ENCODE peak calls at places on chromosomes 16 and 17, in seven cellular contexts. Z, U, C, P, J, S and D are unnamed samples. For H3K36me3, the result is how much of the 10 kb centered on the place peaks cover.

GRCh38 chr17:78621720-78622490 is 44.7 kb upstream of the DNAH17 start:
- DNase-seq in Z (no peak), U (no peak), C (no peak), P (no peak), J (no peak), S (no peak), D (no peak)

GRCh38 chr17:79374807-79375206 is 236.0 kb downstream of the RBFOX3 start:
- DNase-seq in Z (no peak), U (no peak), C (no peak), P (no peak), J (no peak), S (no peak), D (no peak)

GRCh38 chr16:28140788-28141618 is 70.8 kb downstream of the XPO6 start:
- DNase-seq in Z (no peak), U (no peak), C (no peak), P (no peak), J (peak), S (no peak), D (no peak)

GRCh38 chr17:63494300-63494928 is 17.6 kb downstream of the ACE start:
- DNase-seq in Z (no peak), U (peak), C (no peak), P (no peak), J (no peak), S (no peak), D (no peak)

GRCh38 chr16:59905628-59906027 is 1171.5 kb upstream of the GOT2 start:
- DNase-seq in Z (no peak), U (peak), C (no peak), P (no peak), J (no peak), S (no peak), D (no peak)

GRCh38 chr17:79220715-79221291 is 146.2 kb downstream of the ENGASE start:
- DNase-seq in Z (no peak), U (no peak), C (no peak), P (no peak), J (no peak), S (no peak), D (no peak)

GRCh38 chr16:72689851-72690250 is 358.1 kb downstream of the ZFHX3 start:
- DNase-seq in Z (no peak), U (no peak), C (peak), P (no peak), J (no peak), S (no peak), D (no peak)

GRCh38 chr17:50482110-50482509 is 3.5 kb downstream of the RSAD1 start:
- DNase-seq in Z (no peak), U (no peak), C (no peak), P (no peak), J (no peak), S (no peak), D (no peak)

GRCh38 chr16:83037884-83038283 is 411.1 kb downstream of the CDH13 start:
- DNase-seq in Z (no peak), U (no peak), C (no peak), P (no peak), J (no peak), S (no peak), D (no peak)

GRCh38 chr17:36129616-36130015 is 26.0 kb downstream of the CCL4 start:
- DNase-seq in Z (no peak), U (no peak), C (no peak), P (no peak), J (no peak), S (no peak), D (no peak)

GRCh38 chr17:45238155-45238774 is 16.6 kb downstream of the FMNL1 start:
- DNase-seq in Z (no peak), U (no peak), C (no peak), P (no peak), J (no peak), S (no peak), D (no peak)
- H3K36me3 ChIP-seq in Z (under half), U (under half), C (under half), P (under half), J (half or more), S (under half), D (under half)

DNA sequence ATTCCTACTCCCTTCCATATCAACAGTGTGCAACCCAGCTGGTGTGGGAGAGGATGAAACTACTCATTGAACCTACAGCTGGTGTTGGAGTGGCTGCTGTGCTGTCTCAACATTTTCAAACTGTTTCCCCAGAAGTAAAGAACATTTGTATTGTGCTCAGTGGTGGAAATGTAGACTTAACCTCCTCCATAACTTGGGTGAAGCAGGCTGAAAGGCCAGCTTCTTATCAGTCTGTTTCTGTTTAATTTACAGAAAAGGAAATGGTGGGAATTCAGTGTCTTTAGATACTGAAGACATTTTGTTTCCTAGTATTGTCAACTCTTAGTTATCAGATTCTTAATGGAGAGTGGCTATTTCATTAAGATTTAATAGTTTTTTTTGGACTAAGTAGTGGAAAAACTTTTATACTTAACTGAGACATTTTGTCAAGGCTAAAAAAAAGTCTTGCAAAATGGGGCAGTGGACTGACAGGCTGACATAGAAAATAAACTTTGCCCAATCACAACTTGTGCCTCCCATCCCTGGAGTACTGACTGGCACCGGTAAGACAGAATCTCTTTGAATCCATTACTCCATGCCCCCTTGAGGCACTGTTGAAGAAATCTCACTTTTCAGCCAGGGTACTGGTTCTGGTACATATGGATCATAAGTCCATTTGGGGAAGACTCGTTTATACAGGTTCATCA is 12.5 kb downstream of the TSR1 start:
- DNase-seq in Z (no peak), U (no peak), C (peak), P (no peak), J (no peak), S (no peak), D (no peak)
- H3K36me3 ChIP-seq in Z (under half), U (under half), C (half or more), P (half or more), J (half or more), S (half or more), D (under half)

GRCh38 chr17:42518755-42519545 is 17.1 kb upstream of the NAGLU start:
- DNase-seq in Z (no peak), U (no peak), C (peak), P (peak), J (no peak), S (no peak), D (no peak)
- H3K36me3 ChIP-seq in Z (under half), U (under half), C (under half), P (under half), J (under half), S (under half), D (under half)

GRCh38 chr16:23351360-23351759 is 49.3 kb downstream of the SCNN1B start:
- DNase-seq in Z (no peak), U (no peak), C (no peak), P (no peak), J (no peak), S (no peak), D (no peak)
- H3K36me3 ChIP-seq in Z (under half), U (under half), C (under half), P (under half), J (under half), S (under half), D (under half)

DNA sequence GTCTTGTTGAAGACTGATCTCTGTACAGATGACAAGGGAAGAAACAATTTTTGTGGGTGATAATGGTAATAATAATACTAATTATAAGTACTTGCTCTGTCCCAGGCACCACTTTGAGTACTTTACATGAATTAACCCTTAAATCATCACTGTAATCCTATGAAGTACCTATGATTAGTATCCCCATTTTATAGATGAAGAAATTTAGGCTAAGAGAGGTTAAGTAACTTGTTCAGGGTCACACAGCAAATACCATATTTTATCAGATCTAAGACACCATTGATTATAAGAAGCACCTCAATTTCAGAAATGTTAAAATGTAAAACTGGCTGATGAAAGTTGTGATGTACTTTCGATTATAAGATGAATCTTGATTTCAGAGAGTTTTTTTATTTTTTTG is 18.6 kb downstream of the TADA2A start:
- DNase-seq in Z (no peak), U (no peak), C (no peak), P (no peak), J (no peak), S (no peak), D (no peak)
- H3K36me3 ChIP-seq in Z (under half), U (under half), C (under half), P (under half), J (half or more), S (half or more), D (under half)

DNA sequence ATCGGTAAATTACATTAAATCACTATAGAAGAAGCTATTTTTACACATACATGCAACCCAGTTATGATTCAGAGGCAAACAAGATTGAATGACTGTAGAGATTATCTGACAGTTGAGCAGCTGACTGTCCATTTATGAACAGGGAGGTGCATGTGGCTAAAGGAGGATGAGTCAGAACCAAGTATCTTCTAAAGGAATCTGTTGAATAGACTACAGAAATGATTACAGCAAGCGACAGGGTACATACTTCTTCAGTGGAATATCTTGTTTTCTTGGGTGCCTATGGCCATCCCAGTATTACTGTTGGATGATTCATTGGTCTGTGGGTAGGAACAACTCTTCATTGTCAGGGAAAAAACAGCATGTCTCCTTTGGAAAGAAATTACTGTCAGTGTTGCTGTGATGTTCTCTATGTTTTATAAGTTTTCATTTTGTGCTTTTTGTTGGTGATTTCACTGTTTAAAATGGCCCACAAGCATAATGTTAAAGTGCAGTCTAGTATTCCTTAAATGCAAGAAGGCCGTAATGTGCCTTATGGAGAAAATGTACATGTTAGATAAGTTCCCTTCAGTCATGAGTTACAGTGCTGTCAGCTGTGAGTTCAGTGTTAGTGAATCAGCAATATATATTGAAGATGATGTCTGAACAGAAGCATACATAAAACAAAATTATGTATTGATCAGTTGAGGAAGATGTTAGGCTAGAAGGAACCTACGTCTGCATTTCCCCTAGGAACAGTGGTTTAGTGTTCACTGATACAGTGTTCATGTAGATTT is 27.0 kb downstream of the CBFB start:
- DNase-seq in Z (no peak), U (peak), C (peak), P (no peak), J (no peak), S (no peak), D (peak)
- H3K36me3 ChIP-seq in Z (under half), U (under half), C (under half), P (under half), J (under half), S (under half), D (under half)

DNA sequence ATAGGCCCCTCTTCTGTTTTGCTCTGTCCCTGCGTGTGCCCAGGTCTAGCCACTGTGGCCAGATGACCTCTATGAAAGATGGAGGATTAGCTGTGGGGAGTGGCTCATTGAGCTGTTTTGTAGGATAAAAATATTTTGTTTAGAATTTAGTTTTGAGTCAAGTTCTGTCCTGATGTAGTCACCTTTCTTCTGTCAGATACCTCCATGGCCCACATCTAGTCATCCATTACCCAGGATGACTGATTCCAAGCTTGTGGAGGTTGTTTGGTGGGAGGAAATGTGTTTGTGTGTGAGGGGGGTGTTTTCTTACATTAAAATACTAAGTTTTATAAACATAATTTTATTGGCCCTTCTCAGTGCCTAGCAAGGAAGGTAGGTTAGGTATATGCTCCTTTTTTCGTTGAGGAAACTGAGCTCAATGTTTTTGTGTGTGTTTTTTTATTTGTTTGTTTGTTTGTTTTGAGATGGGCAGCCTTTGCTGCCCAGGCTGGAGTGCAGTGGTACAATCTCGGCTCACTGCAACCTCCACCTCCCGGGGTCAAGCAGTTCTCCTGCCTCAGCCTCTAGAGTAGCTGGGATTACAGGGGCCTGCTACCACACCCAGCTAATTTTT is 16.3 kb downstream of the SNX11 start:
- DNase-seq in Z (no peak), U (no peak), C (no peak), P (no peak), J (no peak), S (no peak), D (no peak)
- H3K36me3 ChIP-seq in Z (under half), U (under half), C (under half), P (under half), J (under half), S (half or more), D (under half)